ENCODE peak calls at places on chromosome 5, in seven cellular contexts. N, O, X, H, P, U and E are unnamed samples.

GRCh38 chr5:151029179-151029855 is 8.9 kb downstream of the GPX3 start:
- DNase-seq in N (no peak), O (no peak), X (no peak), H (no peak), P (no peak), U (no peak), E (no peak)

GRCh38 chr5:171660438-171660837 is 125.2 kb upstream of the SMIM23 start:
- DNase-seq in N (no peak), O (no peak), X (no peak), H (no peak), P (peak; percentile 98), U (peak; percentile 47), E (no peak)

GRCh38 chr5:154762261-154762660 is 7.1 kb downstream of the LARP1 start:
- DNase-seq in N (no peak), O (no peak), X (no peak), H (no peak), P (no peak), U (no peak), E (no peak)

GRCh38 chr5:181261320-181262085 is 560 bp upstream of the TRIM52 start:
- DNase-seq in N (peak; percentile 86), O (peak; percentile 64), X (peak; percentile 81), H (peak; percentile 69), P (peak; percentile 78), U (peak; percentile 83), E (peak; percentile 87)

GRCh38 chr5:154086123-154086522 is 47.4 kb downstream of the MFAP3 start:
- DNase-seq in N (no peak), O (no peak), X (peak; percentile 84), H (no peak), P (no peak), U (no peak), E (no peak)

GRCh38 chr5:72633041-72633445 is 125.8 kb upstream of the ZNF366 start:
- DNase-seq in N (no peak), O (no peak), X (no peak), H (peak; percentile 72), P (no peak), U (no peak), E (peak; percentile 51)

GRCh38 chr5:110386782-110387181 is 339.7 kb downstream of the TMEM232 start:
- DNase-seq in N (no peak), O (no peak), X (no peak), H (peak; percentile 4), P (no peak), U (no peak), E (peak; percentile 82)

GRCh38 chr5:96893342-96893741 is 17.0 kb downstream of the ERAP2 start:
- DNase-seq in N (peak; percentile 23), O (peak; percentile 49), X (no peak), H (peak; percentile 67), P (no peak), U (no peak), E (peak; percentile 15)

GRCh38 chr5:134509308-134510040 is 16.0 kb upstream of the JADE2 start:
- DNase-seq in N (peak; percentile 42), O (peak; percentile 76), X (no peak), H (peak; percentile 24), P (no peak), U (no peak), E (peak; percentile 49)

GRCh38 chr5:111262815-111263214 is 38.6 kb downstream of the CAMK4 start:
- DNase-seq in N (no peak), O (no peak), X (no peak), H (no peak), P (no peak), U (no peak), E (no peak)

GRCh38 chr5:80960531-80961375 is 590 bp downstream of the RASGRF2 start:
- DNase-seq in N (peak; percentile 44), O (peak; percentile 31), X (peak; percentile 60), H (peak; percentile 47), P (no peak), U (no peak), E (peak; percentile 19)

GRCh38 chr5:140550147-140551079 is 3.0 kb downstream of the EIF4EBP3 start:
- DNase-seq in N (no peak), O (no peak), X (no peak), H (no peak), P (no peak), U (no peak), E (no peak)

GRCh38 chr5:144778546-144778945 is 607.9 kb downstream of the KCTD16 start:
- DNase-seq in N (no peak), O (no peak), X (no peak), H (peak; percentile 2), P (no peak), U (no peak), E (peak; percentile 32)

GRCh38 chr5:53334431-53334941 is 145.9 kb upstream of the FST start:
- DNase-seq in N (no peak), O (peak; percentile 100), X (no peak), H (peak; percentile 62), P (no peak), U (no peak), E (peak; percentile 90)

GRCh38 chr5:92634883-92635282 is 946.1 kb downstream of the NR2F1-AS1 start:
- DNase-seq in N (no peak), O (no peak), X (peak; percentile 37), H (no peak), P (no peak), U (no peak), E (no peak)

GRCh38 chr5:126801992-126802294 is 25.0 kb downstream of the LMNB1 start:
- DNase-seq in N (peak; percentile 21), O (peak; percentile 22), X (no peak), H (peak; percentile 84), P (peak; percentile 30), U (no peak), E (peak; percentile 80)

GRCh38 chr5:10653033-10653432 is 89.2 kb downstream of the ANKRD33B start:
- DNase-seq in N (no peak), O (no peak), X (no peak), H (peak; percentile 62), P (no peak), U (no peak), E (no peak)

GRCh38 chr5:96821260-96821916 is 13.6 kb upstream of the ERAP1 start:
- DNase-seq in N (no peak), O (no peak), X (no peak), H (no peak), P (no peak), U (no peak), E (no peak)

GRCh38 chr5:81922790-81923398 is 48.9 kb upstream of the ATG10 start:
- DNase-seq in N (no peak), O (no peak), X (no peak), H (no peak), P (no peak), U (no peak), E (no peak)

GRCh38 chr5:71621268-71621667 is 34.1 kb downstream of the MCCC2 start:
- DNase-seq in N (no peak), O (no peak), X (no peak), H (no peak), P (no peak), U (no peak), E (no peak)

GRCh38 chr5:75200776-75201175 is 35.9 kb downstream of the ANKRD31 start:
- DNase-seq in N (no peak), O (peak; percentile 69), X (no peak), H (no peak), P (no peak), U (no peak), E (no peak)

GRCh38 chr5:14810282-14810681 is 61.3 kb downstream of the ANKH start:
- DNase-seq in N (no peak), O (peak; percentile 16), X (no peak), H (no peak), P (peak; percentile 12), U (no peak), E (no peak)
- H3K4me2 ChIP-seq in N (no peak overlapping the region), O (peak overlapping the region; percentile 67), X (no peak overlapping the region), H (no peak overlapping the region), P (peak overlapping the region; percentile 82), U (peak overlapping the region; percentile 67), E (peak overlapping the region; percentile 75)

GRCh38 chr5:89327621-89328020 is 444.6 kb upstream of the MEF2C start:
- DNase-seq in N (no peak), O (no peak), X (no peak), H (peak; percentile 14), P (no peak), U (no peak), E (no peak)

GRCh38 chr5:89324990-89325389 is 442.0 kb upstream of the MEF2C start:
- DNase-seq in N (no peak), O (no peak), X (no peak), H (no peak), P (no peak), U (no peak), E (no peak)

GRCh38 chr5:89330087-89330486 is 447.1 kb upstream of the MEF2C start:
- DNase-seq in N (no peak), O (no peak), X (no peak), H (no peak), P (no peak), U (no peak), E (no peak)
- TF ChIP-seq EZH2 in N (no peak), O (no peak), X (no peak), H (no peak), P (no peak), U (no peak), E (no peak)

DNA sequence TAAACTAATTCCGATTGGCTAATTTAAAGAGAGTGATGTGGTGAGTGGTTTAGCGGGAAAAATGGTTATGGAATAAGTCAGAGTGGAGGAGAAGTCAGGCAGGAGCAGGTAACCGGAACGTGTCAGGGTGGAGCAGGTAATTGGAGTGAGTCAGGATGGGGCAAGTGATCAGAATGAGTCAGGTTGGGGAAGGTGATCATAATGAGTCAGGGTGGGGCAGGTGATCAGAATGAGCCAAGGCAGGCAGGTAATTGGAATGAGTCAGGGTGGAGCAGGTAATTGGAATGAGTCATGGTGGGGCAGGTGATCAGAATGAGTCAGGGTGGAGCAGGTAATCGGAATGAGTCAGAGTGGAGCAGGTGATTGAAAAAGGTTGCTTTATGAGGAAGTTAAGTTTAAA is 101.4 kb downstream of the TMEM167A start:
- DNase-seq in N (no peak), O (peak; percentile 95), X (no peak), H (no peak), P (no peak), U (no peak), E (no peak)
- H3K9me3 ChIP-seq in N (peaks cover 12% of the 10 kb centered on the region), O (peaks cover 21% of the 10 kb centered on the region), X (peaks cover 5% of the 10 kb centered on the region), H (no peaks in the 10 kb centered on the region), P (no peaks in the 10 kb centered on the region), U (peaks cover 20% of the 10 kb centered on the region), E (no peaks in the 10 kb centered on the region)

GRCh38 chr5:14189680-14190079 is 46.5 kb downstream of the TRIO start:
- DNase-seq in N (no peak), O (no peak), X (no peak), H (no peak), P (no peak), U (no peak), E (no peak)

GRCh38 chr5:14188778-14189177 is 45.6 kb downstream of the TRIO start:
- DNase-seq in N (no peak), O (no peak), X (no peak), H (no peak), P (no peak), U (no peak), E (no peak)

GRCh38 chr5:14193496-14193895 is 50.4 kb downstream of the TRIO start:
- DNase-seq in N (no peak), O (no peak), X (no peak), H (peak; percentile 52), P (no peak), U (no peak), E (no peak)

GRCh38 chr5:14190194-14191164 is 47.3 kb downstream of the TRIO start:
- DNase-seq in N (peak; percentile 69), O (peak; percentile 97), X (no peak), H (peak; percentile 97), P (no peak), U (no peak), E (peak; percentile 99)

DNA sequence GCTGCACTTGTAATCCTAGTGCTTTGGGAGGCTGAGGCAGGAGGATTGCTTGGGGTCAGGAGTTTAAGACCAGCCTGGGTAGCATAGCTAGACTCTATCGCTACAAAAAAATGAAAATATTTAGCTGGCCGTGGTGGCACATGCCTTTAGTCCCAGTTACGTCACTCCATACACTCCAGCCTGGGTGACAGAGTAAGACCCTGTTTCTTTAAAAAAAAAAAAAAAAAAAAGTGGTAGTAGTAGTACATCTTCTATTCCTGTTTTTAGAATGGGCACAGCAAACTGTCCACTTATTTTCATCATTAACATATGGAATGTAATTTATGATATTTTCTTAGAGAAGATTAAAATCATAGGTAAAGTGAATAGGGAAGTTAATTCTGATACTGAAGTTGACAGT is 48.2 kb downstream of the TRIO start:
- DNase-seq in N (no peak), O (no peak), X (no peak), H (no peak), P (no peak), U (no peak), E (no peak)
- H3K4me2 ChIP-seq in N (peak overlapping the region; percentile 57), O (peak overlapping the region; percentile 90), X (no peak overlapping the region), H (no peak overlapping the region), P (no peak overlapping the region), U (no peak overlapping the region), E (peak overlapping the region; percentile 52)